ENCODE peak calls at places on chromosomes 1 and 21, in eight cellular contexts. H, A, X, Y, K, V, R and P are unnamed samples.

GRCh38 chr1:162463021-162463420 is 34.6 kb upstream of the UHMK1 start:
- DNase-seq in V (no peak), H (no peak), A (no peak), X (no peak), R (no peak), K (no peak), Y (no peak), P (no peak)

GRCh38 chr21:42539931-42540343 is 26.3 kb downstream of the SLC37A1 start:
- DNase-seq in V (no peak), X (no peak), A (peak), Y (peak), K (no peak), H (peak), R (no peak), P (peak)

GRCh38 chr1:923131-923990 is at the start of gene SAMD11:
- DNase-seq in A (peak), H (peak), X (peak), V (peak), R (peak), K (peak), Y (peak), P (peak)

GRCh38 chr1:16318544-16318943 is 33.7 kb downstream of the FBXO42 start:
- DNase-seq in H (no peak), A (no peak), Y (peak), R (peak), V (no peak), K (no peak), X (no peak), P (no peak)

GRCh38 chr1:3419415-3420204 is 34.9 kb upstream of the ARHGEF16 start:
- DNase-seq in X (no peak), V (no peak), H (no peak), R (no peak), Y (peak), A (no peak), K (peak), P (no peak)

GRCh38 chr1:51535006-51535592 is 16.0 kb upstream of the EPS15 start:
- DNase-seq in K (peak), H (peak), A (peak), Y (peak), X (peak), R (peak), V (peak), P (peak)

GRCh38 chr1:109113787-109114568 is at the start of gene ELAPOR1:
- DNase-seq in A (peak), X (no peak), V (peak), R (peak), Y (peak), K (peak), H (peak), P (no peak)

GRCh38 chr1:201461193-201461657 is 7.8 kb downstream of the PHLDA3 start:
- DNase-seq in R (peak), V (no peak), A (no peak), K (peak), Y (peak), X (peak), H (no peak), P (no peak)

GRCh38 chr1:16300436-16300835 is 51.8 kb downstream of the FBXO42 start:
- DNase-seq in H (no peak), A (no peak), X (no peak), K (no peak), R (no peak), V (no peak), Y (no peak), P (no peak)

GRCh38 chr1:25576459-25577150 is 33.2 kb downstream of the LDLRAP1 start:
- DNase-seq in H (no peak), V (no peak), R (no peak), A (no peak), Y (no peak), K (no peak), X (no peak), P (no peak)

GRCh38 chr1:173554541-173555250 is 48.2 kb downstream of the SLC9C2 start:
- DNase-seq in X (no peak), H (no peak), Y (no peak), V (no peak), A (no peak), R (no peak), K (peak), P (no peak)

GRCh38 chr1:187871177-187871576 is 1042.4 kb downstream of the PLA2G4A start:
- DNase-seq in H (no peak), K (no peak), Y (no peak), R (no peak), A (peak), V (peak), X (no peak), P (no peak)

GRCh38 chr1:14975119-14975518 is 178.4 kb upstream of the TMEM51 start:
- DNase-seq in A (no peak), K (no peak), X (no peak), Y (no peak), V (no peak), R (no peak), H (no peak), P (no peak)

GRCh38 chr1:29233693-29234092 is 2.6 kb upstream of the PTPRU start:
- DNase-seq in A (no peak), R (no peak), X (no peak), K (no peak), V (no peak), Y (no peak), H (no peak), P (no peak)

GRCh38 chr1:221793439-221794078 is 51.7 kb upstream of the DUSP10 start:
- DNase-seq in R (no peak), V (no peak), Y (no peak), K (no peak), A (no peak), H (no peak), X (no peak), P (no peak)

GRCh38 chr1:198330982-198331620 is 174.3 kb downstream of the NEK7 start:
- DNase-seq in X (no peak), A (peak), R (no peak), V (no peak), K (no peak), H (peak), Y (peak), P (no peak)

GRCh38 chr1:206897175-206897574 is at the start of gene IL24:
- DNase-seq in K (no peak), V (no peak), A (no peak), X (no peak), R (no peak), H (no peak), Y (peak), P (no peak)

GRCh38 chr1:18486195-18486594 is 5.5 kb downstream of the KLHDC7A start:
- DNase-seq in R (no peak), H (peak), A (peak), X (no peak), K (no peak), Y (no peak), V (peak), P (no peak)

GRCh38 chr21:25453524-25453923 is 153.8 kb downstream of the MRPL39 start:
- DNase-seq in X (no peak), V (no peak), R (no peak), K (peak), Y (peak), H (no peak), A (no peak), P (no peak)

GRCh38 chr1:110309768-110310167 is 29.4 kb upstream of the RBM15 start:
- DNase-seq in R (peak), H (no peak), K (peak), A (no peak), V (no peak), X (no peak), Y (peak), P (no peak)

GRCh38 chr1:5837976-5838653 is 154.1 kb downstream of the NPHP4 start:
- DNase-seq in H (no peak), X (no peak), V (no peak), Y (no peak), K (no peak), A (no peak), R (no peak), P (no peak)

GRCh38 chr1:25501235-25502058 is 42.0 kb upstream of the LDLRAP1 start:
- DNase-seq in H (peak), K (peak), R (peak), V (no peak), X (peak), A (peak), Y (peak), P (no peak)

GRCh38 chr21:46413365-46413696 is 45.4 kb upstream of the DIP2A start:
- DNase-seq in A (no peak), R (no peak), X (no peak), H (no peak), Y (no peak), V (no peak), K (no peak), P (no peak)

GRCh38 chr1:174039069-174039468 is 16.9 kb upstream of the RC3H1 start:
- DNase-seq in R (no peak), X (no peak), Y (peak), K (peak), V (no peak), A (no peak), H (no peak), P (no peak)

GRCh38 chr1:20071416-20071815 is 1.4 kb downstream of the PLA2G5 start:
- DNase-seq in H (no peak), A (no peak), X (no peak), V (no peak), Y (no peak), R (no peak), K (no peak), P (no peak)

GRCh38 chr1:196309386-196309785 is 298.9 kb downstream of the KCNT2 start:
- DNase-seq in H (peak), A (no peak), X (peak), R (peak), K (peak), V (no peak), Y (peak), P (peak)

GRCh38 chr1:155715777-155716176 is 26.9 kb downstream of the DAP3 start:
- DNase-seq in K (no peak), X (no peak), R (no peak), V (no peak), H (no peak), A (no peak), Y (no peak), P (no peak)

GRCh38 chr1:211959221-211959620 is 76.1 kb downstream of the INTS7 start:
- DNase-seq in V (no peak), X (no peak), R (no peak), A (no peak), H (no peak), K (no peak), Y (no peak), P (no peak)

GRCh38 chr1:200336111-200336845 is 73.6 kb downstream of the ZNF281 start:
- DNase-seq in Y (peak), V (no peak), K (peak), A (no peak), H (peak), R (no peak), X (no peak), P (no peak)

GRCh38 chr1:115976900-115977480 is 677 bp downstream of the SLC22A15 start:
- DNase-seq in Y (peak), V (peak), R (peak), X (no peak), A (peak), K (peak), H (no peak), P (no peak)

GRCh38 chr1:55650449-55650848 is 435.3 kb upstream of the USP24 start:
- DNase-seq in Y (no peak), H (no peak), X (no peak), R (no peak), A (no peak), K (no peak), V (no peak), P (no peak)

GRCh38 chr1:50348449-50349241 is 74.6 kb downstream of the DMRTA2 start:
- DNase-seq in V (peak), X (peak), R (peak), A (peak), K (peak), Y (peak), H (peak), P (peak)

GRCh38 chr1:36008546-36009197 is 75.2 kb upstream of the TEKT2 start:
- DNase-seq in H (peak), R (peak), X (peak), Y (peak), K (peak), A (no peak), V (no peak), P (no peak)

GRCh38 chr1:213884942-213885341 is 102.8 kb upstream of the PROX1 start:
- DNase-seq in Y (no peak), K (no peak), R (no peak), H (no peak), X (no peak), A (no peak), V (no peak), P (no peak)

GRCh38 chr1:160726498-160727391 is 12.3 kb upstream of the SLAMF7 start:
- DNase-seq in X (peak), Y (peak), K (peak), V (peak), H (peak), R (peak), A (peak), P (peak)

GRCh38 chr1:58183286-58183685 is 363.2 kb downstream of the OMA1 start:
- DNase-seq in K (no peak), V (no peak), Y (no peak), H (no peak), A (no peak), R (no peak), X (no peak), P (no peak)

GRCh38 chr1:58925247-58925646 is 141.4 kb upstream of the JUN start:
- DNase-seq in X (no peak), H (no peak), Y (no peak), A (no peak), K (no peak), R (no peak), V (no peak), P (no peak)

GRCh38 chr1:44806025-44806703 is 987 bp downstream of the DYNLT4 start:
- DNase-seq in H (no peak), Y (no peak), V (peak), K (no peak), A (no peak), R (peak), X (no peak), P (no peak)
- H3K4me2 ChIP-seq in H (no peak), Y (peak), V (peak), K (peak), A (no peak), R (no peak), X (peak), P (no peak)

GRCh38 chr21:44753357-44753756 is 42.0 kb upstream of the TSPEAR start:
- DNase-seq in A (no peak), Y (no peak), R (no peak), H (no peak), K (no peak), V (no peak), X (no peak), P (no peak)

GRCh38 chr21:44751186-44751798 is 39.9 kb upstream of the TSPEAR start:
- DNase-seq in R (no peak), A (no peak), K (no peak), V (no peak), H (no peak), Y (no peak), X (no peak), P (no peak)

GRCh38 chr21:44751799-44752636 is 40.6 kb upstream of the TSPEAR start:
- DNase-seq in A (no peak), K (no peak), H (no peak), V (no peak), R (no peak), Y (no peak), X (no peak), P (no peak)

GRCh38 chr21:44750675-44751025 is 39.3 kb upstream of the TSPEAR start:
- DNase-seq in Y (no peak), A (no peak), H (no peak), K (no peak), R (no peak), V (no peak), X (no peak), P (no peak)

DNA sequence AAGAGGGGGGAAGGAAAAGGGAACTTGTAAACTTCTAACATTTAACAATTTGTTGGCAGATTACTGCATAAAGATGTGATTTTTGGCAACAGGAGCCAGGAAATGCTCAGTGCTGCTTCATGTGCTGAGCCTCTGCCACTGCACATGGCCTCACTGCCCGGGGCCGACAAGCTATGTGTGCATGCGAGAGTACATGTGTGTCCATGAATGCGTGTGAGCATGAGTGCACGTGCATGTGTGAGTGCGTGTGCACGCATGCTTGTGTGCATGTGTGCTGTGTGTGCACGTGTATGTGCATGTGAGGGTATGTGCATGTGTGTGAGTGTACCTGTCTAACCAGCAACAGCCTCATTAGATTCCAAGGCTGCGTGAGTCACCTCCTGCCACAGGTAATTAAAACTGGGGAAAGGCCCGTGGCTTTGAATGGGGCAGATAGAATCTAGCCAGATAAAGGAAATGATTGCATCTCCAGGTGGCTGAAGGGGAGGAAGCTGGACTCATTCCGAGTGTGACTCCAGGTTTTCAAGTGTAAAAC is 41.4 kb upstream of the TSPEAR start:
- DNase-seq in K (peak), Y (peak), R (peak), H (no peak), V (no peak), A (no peak), X (peak), P (no peak)
- H3K4me3 ChIP-seq in K (peak), Y (no peak), R (no peak), H (no peak), V (no peak), A (no peak), X (no peak), P (no peak)

GRCh38 chr1:77996734-77997133 is 8.0 kb upstream of the DNAJB4 start:
- DNase-seq in H (no peak), A (no peak), K (no peak), X (no peak), Y (no peak), V (no peak), R (no peak), P (no peak)
- TF ChIP-seq EZH2phosphoT487 in H (no peak), A (no peak), K (no peak), X (no peak), Y (no peak), V (no peak), R (no peak), P (no peak)

GRCh38 chr21:39575778-39576177 is 37.0 kb upstream of the B3GALT5 start:
- DNase-seq in Y (no peak), H (no peak), K (peak), V (no peak), A (no peak), X (no peak), R (no peak), P (no peak)
- H3K4me2 ChIP-seq in Y (no peak), H (no peak), K (no peak), V (no peak), A (no peak), X (no peak), R (no peak), P (no peak)